ENCODE peak calls at places on chromosomes 7 and 10, in four cellular contexts. One of them, this sample, is unnamed.

GRCh38 chr7:114081606-114082425 is 163.0 kb upstream of the PPP1R3A start:
- DNase-seq in K562: no peak
- DNase-seq in GM12878: no peak
- DNase-seq in HepG2: peak
- DNase-seq in this sample: peak

GRCh38 chr7:117124585-117125220 is 171.4 kb downstream of the ST7 start:
- DNase-seq in GM12878: peak
- DNase-seq in K562: peak
- DNase-seq in HepG2: peak
- DNase-seq in this sample: peak

GRCh38 chr10:14032406-14032998 is 298.2 kb downstream of the FRMD4A start:
- DNase-seq in K562: peak
- DNase-seq in GM12878: no peak
- DNase-seq in HepG2: no peak
- DNase-seq in this sample: peak

GRCh38 chr7:47375590-47375989 is 206.3 kb downstream of the TNS3 start:
- DNase-seq in K562: no peak
- DNase-seq in HepG2: no peak
- DNase-seq in GM12878: no peak
- DNase-seq in this sample: no peak

GRCh38 chr10:102674566-102674965 is 30.3 kb downstream of the TRIM8 start:
- DNase-seq in GM12878: no peak
- DNase-seq in K562: no peak
- DNase-seq in HepG2: peak
- DNase-seq in this sample: no peak

GRCh38 chr10:66917104-66917503 is 8.7 kb upstream of the LRRTM3 start:
- DNase-seq in K562: no peak
- DNase-seq in HepG2: no peak
- DNase-seq in GM12878: no peak
- DNase-seq in this sample: no peak

GRCh38 chr7:131370523-131370968 is 42.9 kb downstream of the MKLN1 start:
- DNase-seq in K562: no peak
- DNase-seq in HepG2: no peak
- DNase-seq in GM12878: peak
- DNase-seq in this sample: no peak

GRCh38 chr10:86545097-86545496 is 23.5 kb upstream of the WAPL start:
- DNase-seq in GM12878: no peak
- DNase-seq in HepG2: no peak
- DNase-seq in K562: no peak
- DNase-seq in this sample: no peak

GRCh38 chr10:60101821-60102220 is 195.5 kb upstream of the CCDC6 start:
- DNase-seq in GM12878: no peak
- DNase-seq in K562: no peak
- DNase-seq in HepG2: no peak
- DNase-seq in this sample: no peak

GRCh38 chr10:36301139-36301538 is 659.0 kb upstream of the FZD8 start:
- DNase-seq in GM12878: no peak
- DNase-seq in HepG2: no peak
- DNase-seq in K562: no peak
- DNase-seq in this sample: no peak

GRCh38 chr7:98831641-98832221 is 38.1 kb downstream of the TMEM130 start:
- DNase-seq in GM12878: no peak
- DNase-seq in K562: peak
- DNase-seq in HepG2: peak
- DNase-seq in this sample: peak

GRCh38 chr10:16644146-16644545 is 122.5 kb upstream of the C1QL3 start:
- DNase-seq in GM12878: no peak
- DNase-seq in HepG2: no peak
- DNase-seq in K562: no peak
- DNase-seq in this sample: peak

GRCh38 chr7:1664711-1665591 is 5.1 kb upstream of the ELFN1 start:
- DNase-seq in HepG2: peak
- DNase-seq in GM12878: no peak
- DNase-seq in K562: peak
- DNase-seq in this sample: peak

GRCh38 chr7:140160308-140160707 is 16.5 kb downstream of the KDM7A start:
- DNase-seq in HepG2: no peak
- DNase-seq in K562: no peak
- DNase-seq in GM12878: no peak
- DNase-seq in this sample: peak

GRCh38 chr7:50534690-50535290 is 30.4 kb downstream of the DDC start:
- DNase-seq in HepG2: peak
- DNase-seq in GM12878: no peak
- DNase-seq in K562: peak
- DNase-seq in this sample: peak

GRCh38 chr10:102615361-102615760 is 28.9 kb upstream of the TRIM8 start:
- DNase-seq in K562: peak
- DNase-seq in HepG2: no peak
- DNase-seq in GM12878: no peak
- DNase-seq in this sample: peak

GRCh38 chr7:44373418-44373740 is 48.0 kb upstream of the CAMK2B start:
- DNase-seq in GM12878: no peak
- DNase-seq in K562: no peak
- DNase-seq in HepG2: no peak
- DNase-seq in this sample: no peak

GRCh38 chr7:44375926-44376342 is 50.5 kb upstream of the CAMK2B start:
- DNase-seq in K562: no peak
- DNase-seq in GM12878: no peak
- DNase-seq in HepG2: no peak
- DNase-seq in this sample: no peak

GRCh38 chr7:44375236-44375699 is 49.9 kb upstream of the CAMK2B start:
- DNase-seq in K562: peak
- DNase-seq in HepG2: peak
- DNase-seq in GM12878: no peak
- DNase-seq in this sample: no peak

GRCh38 chr7:44374007-44374763 is 48.8 kb upstream of the CAMK2B start:
- DNase-seq in GM12878: no peak
- DNase-seq in HepG2: no peak
- DNase-seq in K562: no peak
- DNase-seq in this sample: no peak

GRCh38 chr7:44372560-44373417 is 47.4 kb upstream of the CAMK2B start:
- DNase-seq in K562: no peak
- DNase-seq in GM12878: no peak
- DNase-seq in HepG2: no peak
- DNase-seq in this sample: no peak
- TF ChIP-seq CTCF in K562: no peak
- TF ChIP-seq CTCF in GM12878: no peak
- TF ChIP-seq CTCF in HepG2: no peak
- TF ChIP-seq CTCF in this sample: no peak

GRCh38 chr10:100713049-100713858 is 32.1 kb upstream of the PAX2 start:
- DNase-seq in HepG2: no peak
- DNase-seq in GM12878: no peak
- DNase-seq in K562: no peak
- DNase-seq in this sample: no peak
- TF ChIP-seq EZH2 in HepG2: no peak
- TF ChIP-seq EZH2 in GM12878: no peak
- TF ChIP-seq EZH2 in K562: no peak
- TF ChIP-seq EZH2 in this sample: peak

DNA sequence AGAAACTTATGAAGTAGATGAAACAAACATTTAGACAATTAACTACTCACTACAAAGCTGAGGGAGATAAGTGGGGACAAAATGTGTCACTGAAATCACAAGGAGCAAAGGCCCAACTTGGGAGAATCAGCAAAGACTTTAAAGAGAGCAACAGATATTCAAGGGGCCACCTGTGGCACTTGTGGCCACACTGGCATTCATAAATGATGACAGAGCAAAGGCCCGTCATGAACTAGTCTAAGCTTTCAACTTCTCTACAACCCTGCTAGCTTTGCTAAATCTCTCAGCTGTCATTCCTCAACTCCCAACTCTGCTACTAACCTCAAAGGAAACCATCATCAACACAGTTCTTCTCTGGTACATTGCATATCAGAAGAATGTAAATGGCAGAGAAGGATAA is 178.4 kb downstream of the CPEB3 start:
- DNase-seq in HepG2: no peak
- DNase-seq in GM12878: no peak
- DNase-seq in K562: no peak
- DNase-seq in this sample: no peak
- TF ChIP-seq MYC in HepG2: no peak
- TF ChIP-seq MYC in GM12878: no peak
- TF ChIP-seq MYC in K562: no peak
- TF ChIP-seq MYC in this sample: no peak

DNA sequence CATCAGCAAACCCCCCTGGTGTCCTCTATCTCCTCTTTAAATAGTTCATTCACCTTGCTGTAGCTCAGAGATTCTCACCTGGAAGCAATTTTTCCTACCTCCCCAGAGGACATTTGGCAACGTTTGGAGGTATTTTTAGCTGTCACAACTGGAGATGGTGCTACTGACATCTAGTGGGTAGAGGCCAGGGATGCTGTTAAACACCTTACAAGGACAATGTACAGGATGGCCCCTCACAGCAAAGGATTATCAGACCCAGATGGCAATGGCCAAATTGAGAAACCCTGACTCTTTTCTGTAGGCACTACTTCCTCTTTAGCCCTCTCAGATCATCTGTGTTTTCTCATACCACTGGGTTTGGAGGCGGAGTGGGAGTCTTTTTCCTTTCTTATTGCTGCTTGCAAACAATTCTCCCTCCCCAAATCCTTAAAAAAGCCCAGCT is 13.2 kb upstream of the TRA2A start:
- DNase-seq in K562: peak
- DNase-seq in GM12878: peak
- DNase-seq in HepG2: peak
- DNase-seq in this sample: no peak
- TF ChIP-seq CTCF in K562: peak
- TF ChIP-seq CTCF in GM12878: peak
- TF ChIP-seq CTCF in HepG2: peak
- TF ChIP-seq CTCF in this sample: peak

GRCh38 chr7:151251926-151252835 is 3.7 kb upstream of the SMARCD3 start:
- DNase-seq in K562: peak
- DNase-seq in GM12878: no peak
- DNase-seq in HepG2: no peak
- DNase-seq in this sample: peak
- TF ChIP-seq EZH2 in K562: peak
- TF ChIP-seq EZH2 in GM12878: no peak
- TF ChIP-seq EZH2 in HepG2: no peak
- TF ChIP-seq EZH2 in this sample: no peak

This sample was measured in endothelial cell of umbilical vein.